ENCODE peak calls at places on chromosomes 3 and 15, in six cellular contexts. W, E, B, M, H and G are unnamed samples.

GRCh38 chr3:52091566-52092290 is 35.4 kb upstream of the DUSP7 start:
- DNase-seq in M (no peak), W (no peak), B (peak), E (no peak), H (no peak), G (peak)

GRCh38 chr3:48662140-48662752 is 440 bp downstream of the CELSR3 start:
- DNase-seq in W (no peak), M (no peak), E (no peak), H (no peak), B (no peak), G (no peak)

GRCh38 chr3:189099031-189099471 is 72.7 kb upstream of the TPRG1 start:
- DNase-seq in M (no peak), H (no peak), W (no peak), E (no peak), B (peak), G (no peak)

GRCh38 chr3:9690451-9691450 is 12.9 kb upstream of the CPNE9 start:
- DNase-seq in W (no peak), E (no peak), H (no peak), M (peak), B (no peak), G (no peak)

GRCh38 chr15:72319360-72319984 is 485 bp downstream of the CELF6 start:
- DNase-seq in H (no peak), E (no peak), B (peak), M (peak), W (peak), G (peak)

GRCh38 chr15:94234300-94234699 is 2.9 kb downstream of the MCTP2 start:
- DNase-seq in E (no peak), W (no peak), M (no peak), B (no peak), H (no peak), G (no peak)

GRCh38 chr15:63408514-63408913 is 26.9 kb upstream of the CA12 start:
- DNase-seq in W (no peak), M (no peak), E (no peak), B (no peak), H (no peak), G (peak)

GRCh38 chr3:46542801-46543201 is 23.3 kb downstream of the LRRC2 start:
- DNase-seq in H (no peak), B (peak), W (no peak), E (no peak), M (peak), G (peak)

GRCh38 chr3:102573483-102574028 is 138.7 kb downstream of the ZPLD1 start:
- DNase-seq in W (no peak), B (no peak), E (no peak), M (no peak), H (no peak), G (no peak)

GRCh38 chr3:89227218-89227617 is 119.8 kb downstream of the EPHA3 start:
- DNase-seq in E (no peak), H (no peak), B (no peak), M (no peak), W (no peak), G (peak)

GRCh38 chr15:25947336-25948080 is 84.4 kb upstream of the ATP10A start:
- DNase-seq in B (no peak), W (no peak), E (no peak), M (peak), H (no peak), G (no peak)

GRCh38 chr3:40223856-40224255 is 85.7 kb upstream of the EIF1B start:
- DNase-seq in B (no peak), M (no peak), E (no peak), H (no peak), W (no peak), G (no peak)

GRCh38 chr3:78430741-78431140 is 1337.1 kb downstream of the ROBO1 start:
- DNase-seq in W (no peak), E (no peak), M (no peak), B (no peak), H (no peak), G (peak)

GRCh38 chr15:62502451-62502850 is 337.4 kb upstream of the C2CD4B start:
- DNase-seq in M (no peak), B (no peak), W (no peak), H (no peak), E (no peak), G (no peak)

GRCh38 chr15:64847016-64847415 is 5.3 kb downstream of the PLEKHO2 start:
- DNase-seq in H (no peak), W (peak), M (no peak), B (no peak), E (no peak), G (no peak)

GRCh38 chr15:79675982-79676381 is 220.8 kb downstream of the MTHFS start:
- DNase-seq in B (no peak), W (no peak), E (no peak), H (no peak), M (no peak), G (no peak)

GRCh38 chr3:151301787-151302186 is 14.8 kb downstream of the GPR87 start:
- DNase-seq in E (no peak), H (no peak), B (no peak), W (peak), M (no peak), G (peak)

GRCh38 chr3:119310052-119310451 is 15.9 kb downstream of the ARHGAP31 start:
- DNase-seq in W (peak), B (no peak), H (no peak), M (no peak), E (no peak), G (peak)

GRCh38 chr15:30055604-30056003 is 27.2 kb upstream of the GOLGA8J start:
- DNase-seq in W (no peak), M (no peak), B (no peak), E (no peak), H (no peak), G (no peak)

GRCh38 chr15:71080166-71080565 is 35.1 kb upstream of the THSD4 start:
- DNase-seq in W (peak), E (no peak), H (no peak), B (no peak), M (no peak), G (no peak)

GRCh38 chr3:51311055-51311454 is 74.0 kb upstream of the MANF start:
- DNase-seq in W (peak), B (no peak), H (peak), E (peak), M (peak), G (peak)

GRCh38 chr3:99925584-99925983 is 107.9 kb downstream of the CMSS1 start:
- DNase-seq in B (peak), H (no peak), M (no peak), E (no peak), W (peak), G (peak)

GRCh38 chr15:74787251-74788041 is 5.6 kb downstream of the CSK start:
- DNase-seq in B (peak), E (no peak), W (peak), M (peak), H (peak), G (peak)

GRCh38 chr3:194346621-194347020 is 4.5 kb downstream of the CPN2 start:
- DNase-seq in W (no peak), H (no peak), M (no peak), B (no peak), E (no peak), G (no peak)

GRCh38 chr3:183635107-183635430 is 354 bp upstream of the KLHL24 start:
- DNase-seq in W (no peak), M (no peak), B (no peak), E (no peak), H (no peak), G (no peak)

GRCh38 chr15:74869726-74870407 is 3.3 kb downstream of the SCAMP2 start:
- DNase-seq in H (no peak), E (no peak), W (no peak), M (peak), B (peak), G (no peak)

GRCh38 chr15:67512140-67512539 is 8.8 kb upstream of the C15orf61 start:
- DNase-seq in H (no peak), W (no peak), E (no peak), B (no peak), M (no peak), G (no peak)

GRCh38 chr3:190596341-190597285 is 82.7 kb downstream of the IL1RAP start:
- DNase-seq in H (no peak), M (no peak), W (no peak), B (no peak), E (no peak), G (peak)

GRCh38 chr3:44175070-44175469 is 66.6 kb upstream of the TOPAZ1 start:
- DNase-seq in M (no peak), E (no peak), W (no peak), H (no peak), B (no peak), G (no peak)

GRCh38 chr3:66703501-66703900 is 202.7 kb upstream of the LRIG1 start:
- DNase-seq in E (no peak), H (no peak), B (no peak), M (no peak), W (no peak), G (no peak)
- H3K27ac ChIP-seq in E (no peak), H (no peak), B (no peak), M (no peak), W (no peak), G (no peak)

DNA sequence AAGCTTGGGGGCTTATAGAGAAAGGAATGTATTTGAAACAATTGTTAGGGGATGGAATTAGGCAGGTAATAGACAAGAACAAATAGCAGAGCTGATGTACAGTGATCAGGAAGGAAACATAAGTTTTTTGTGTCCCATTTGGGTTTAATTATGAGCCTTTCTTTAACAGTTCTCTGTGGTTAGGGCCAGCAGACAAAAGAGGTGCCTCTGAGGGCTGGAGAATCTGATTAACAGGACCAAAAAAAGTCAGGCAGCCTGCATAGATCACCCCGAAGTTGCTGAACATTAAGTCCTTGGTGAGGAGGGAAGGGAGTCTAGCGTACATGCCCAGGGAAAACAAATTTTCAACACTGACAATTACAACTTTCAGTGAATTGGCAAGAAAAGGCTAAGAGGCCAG is 88.6 kb upstream of the SPRED1 start:
- DNase-seq in B (no peak), E (no peak), H (no peak), W (no peak), M (no peak), G (no peak)
- H3K27ac ChIP-seq in B (no peak), E (no peak), H (no peak), W (no peak), M (no peak), G (no peak)

DNA sequence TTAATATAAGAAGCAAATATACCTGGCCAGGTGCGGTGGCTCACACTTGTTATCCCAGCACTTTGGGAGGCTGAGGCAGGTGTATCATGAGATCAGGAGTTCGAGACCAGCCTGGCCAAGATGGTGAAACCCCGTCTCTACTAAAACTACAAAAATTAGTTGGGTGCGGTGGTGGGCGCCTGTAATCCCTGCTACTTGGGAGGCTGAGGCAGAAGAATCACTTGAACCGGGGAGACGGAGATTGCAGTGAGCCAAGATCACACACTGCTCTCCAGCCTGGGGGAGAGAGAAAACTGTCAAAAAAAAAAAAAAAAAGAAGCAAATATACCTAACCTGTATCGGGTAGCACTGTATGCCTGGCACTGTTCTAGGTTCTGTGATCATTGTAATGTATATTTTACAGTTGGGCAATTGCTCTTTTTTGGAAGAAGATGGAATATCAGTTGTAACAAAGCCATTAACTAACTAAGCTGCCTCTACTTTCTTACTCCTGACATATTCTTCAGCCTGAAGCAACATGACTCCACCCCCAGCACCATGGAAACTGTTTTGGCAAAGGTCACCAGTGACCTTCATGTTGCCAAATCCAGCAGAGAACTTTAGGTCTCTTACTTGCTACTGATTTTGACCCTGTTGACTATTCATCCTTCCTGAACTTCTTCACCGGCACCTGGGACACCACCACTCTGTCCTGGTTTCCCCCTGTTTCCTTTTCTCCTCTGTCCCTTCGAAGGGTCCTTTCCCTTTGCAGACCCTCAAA is 203.8 kb downstream of the RPLP1 start:
- DNase-seq in E (no peak), W (no peak), H (no peak), M (no peak), B (no peak), G (no peak)
- H3K27ac ChIP-seq in E (no peak), W (no peak), H (no peak), M (no peak), B (no peak), G (no peak)

GRCh38 chr3:129461022-129461421 is 21.0 kb downstream of the IFT122 start:
- DNase-seq in B (no peak), W (peak), E (no peak), M (peak), H (no peak), G (peak)

GRCh38 chr3:129462365-129462968 is 22.4 kb downstream of the IFT122 start:
- DNase-seq in E (no peak), W (no peak), H (no peak), M (peak), B (no peak), G (no peak)

GRCh38 chr3:129461461-129462146 is 21.6 kb downstream of the IFT122 start:
- DNase-seq in H (no peak), B (peak), W (peak), E (no peak), M (peak), G (peak)

GRCh38 chr3:129460155-129460554 is 20.1 kb downstream of the IFT122 start:
- DNase-seq in H (no peak), M (no peak), E (no peak), B (no peak), W (no peak), G (no peak)

GRCh38 chr3:129460572-129460971 is 20.5 kb downstream of the IFT122 start:
- DNase-seq in H (no peak), W (no peak), M (no peak), B (no peak), E (no peak), G (no peak)
- H3K27ac ChIP-seq in H (no peak), W (no peak), M (peak), B (peak), E (no peak), G (no peak)

GRCh38 chr15:60648928-60649679 is 170.2 kb upstream of the ICE2 start:
- DNase-seq in B (no peak), E (no peak), H (no peak), M (no peak), W (no peak), G (no peak)

GRCh38 chr15:60647246-60647645 is 168.3 kb upstream of the ICE2 start:
- DNase-seq in M (no peak), H (no peak), W (no peak), E (no peak), B (no peak), G (no peak)

GRCh38 chr15:60646595-60646994 is 167.7 kb upstream of the ICE2 start:
- DNase-seq in W (no peak), B (no peak), M (no peak), H (no peak), E (no peak), G (no peak)

GRCh38 chr15:60643490-60644040 is 164.6 kb upstream of the ICE2 start:
- DNase-seq in H (no peak), M (no peak), W (no peak), E (no peak), B (no peak), G (no peak)

GRCh38 chr15:60644903-60645302 is 166.0 kb upstream of the ICE2 start:
- DNase-seq in M (no peak), E (no peak), B (no peak), W (no peak), H (no peak), G (no peak)
- H3K27ac ChIP-seq in M (no peak), E (no peak), B (no peak), W (no peak), H (no peak), G (no peak)

DNA sequence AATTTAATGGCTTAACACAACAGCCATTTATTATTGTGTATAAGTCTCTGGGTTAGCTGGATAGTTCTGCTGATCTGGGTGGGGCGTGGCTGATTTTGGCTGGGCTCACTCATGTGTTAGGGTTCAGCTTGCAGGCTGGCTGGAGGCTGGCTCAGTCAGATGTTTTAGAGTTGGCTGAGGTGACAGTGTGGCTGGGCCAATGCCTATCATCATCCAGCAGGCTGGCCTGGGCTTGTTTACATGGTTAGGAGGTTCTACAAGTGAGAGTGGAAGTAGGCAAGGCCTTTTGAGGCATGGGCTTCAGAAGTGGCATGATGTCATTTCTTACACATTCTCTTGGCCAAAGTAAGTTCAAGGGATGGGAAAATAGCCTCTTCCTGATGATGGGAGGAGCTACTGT is 262.5 kb upstream of the CTDSPL start:
- DNase-seq in M (no peak), H (no peak), B (peak), W (no peak), E (no peak), G (no peak)
- H3K27ac ChIP-seq in M (no peak), H (no peak), B (peak), W (no peak), E (no peak), G (no peak)